ENCODE peak calls at places on chromosome 14, in eight cellular contexts. One of them, this sample, is unnamed.

GRCh38 chr14:64682173-64682710 is 22.0 kb upstream of the PLEKHG3 start:
- DNase-seq in Calu3: no peak
- DNase-seq in T-cell: no peak
- DNase-seq in NCI-H774: no peak
- DNase-seq in Right ventricle myocardium inferior: peak
- DNase-seq in ovary: peak
- DNase-seq in CD8-positive, alpha-beta memory T cell: no peak
- DNase-seq in RWPE1: peak
- DNase-seq in this sample: peak

GRCh38 chr14:93329965-93330608 is 2.7 kb downstream of the BTBD7 start:
- DNase-seq in Right ventricle myocardium inferior: no peak
- DNase-seq in NCI-H774: no peak
- DNase-seq in T-cell: no peak
- DNase-seq in RWPE1: no peak
- DNase-seq in CD8-positive, alpha-beta memory T cell: no peak
- DNase-seq in ovary: no peak
- DNase-seq in Calu3: no peak
- DNase-seq in this sample: no peak

GRCh38 chr14:41899416-41899815 is 292.7 kb downstream of the LRFN5 start:
- DNase-seq in Right ventricle myocardium inferior: no peak
- DNase-seq in CD8-positive, alpha-beta memory T cell: no peak
- DNase-seq in RWPE1: no peak
- DNase-seq in Calu3: no peak
- DNase-seq in ovary: no peak
- DNase-seq in NCI-H774: no peak
- DNase-seq in T-cell: no peak
- DNase-seq in this sample: no peak

GRCh38 chr14:68295316-68295816 is 475.8 kb downstream of the RAD51B start:
- DNase-seq in NCI-H774: no peak
- DNase-seq in RWPE1: no peak
- DNase-seq in CD8-positive, alpha-beta memory T cell: no peak
- DNase-seq in T-cell: no peak
- DNase-seq in Calu3: no peak
- DNase-seq in Right ventricle myocardium inferior: no peak
- DNase-seq in ovary: peak
- DNase-seq in this sample: peak

GRCh38 chr14:64294672-64295413 is 672 bp upstream of the ESR2 start:
- DNase-seq in Calu3: peak
- DNase-seq in RWPE1: peak
- DNase-seq in NCI-H774: peak
- DNase-seq in ovary: peak
- DNase-seq in CD8-positive, alpha-beta memory T cell: peak
- DNase-seq in Right ventricle myocardium inferior: peak
- DNase-seq in T-cell: peak
- DNase-seq in this sample: peak

GRCh38 chr14:39038542-39038941 is 64.5 kb downstream of the SEC23A start:
- DNase-seq in T-cell: no peak
- DNase-seq in ovary: no peak
- DNase-seq in CD8-positive, alpha-beta memory T cell: no peak
- DNase-seq in Calu3: no peak
- DNase-seq in Right ventricle myocardium inferior: no peak
- DNase-seq in RWPE1: no peak
- DNase-seq in NCI-H774: no peak
- DNase-seq in this sample: no peak

GRCh38 chr14:92513204-92513965 is at the start of gene RIN3:
- DNase-seq in CD8-positive, alpha-beta memory T cell: peak
- DNase-seq in Calu3: peak
- DNase-seq in T-cell: peak
- DNase-seq in ovary: no peak
- DNase-seq in Right ventricle myocardium inferior: peak
- DNase-seq in NCI-H774: no peak
- DNase-seq in RWPE1: peak
- DNase-seq in this sample: peak

GRCh38 chr14:99064262-99064954 is 207.6 kb downstream of the BCL11B start:
- DNase-seq in CD8-positive, alpha-beta memory T cell: no peak
- DNase-seq in ovary: no peak
- DNase-seq in NCI-H774: no peak
- DNase-seq in Right ventricle myocardium inferior: no peak
- DNase-seq in Calu3: peak
- DNase-seq in RWPE1: peak
- DNase-seq in T-cell: no peak
- DNase-seq in this sample: no peak

GRCh38 chr14:100027771-100028490 is 37.3 kb upstream of the EVL start:
- DNase-seq in NCI-H774: no peak
- DNase-seq in ovary: no peak
- DNase-seq in RWPE1: no peak
- DNase-seq in Calu3: no peak
- DNase-seq in T-cell: no peak
- DNase-seq in CD8-positive, alpha-beta memory T cell: no peak
- DNase-seq in Right ventricle myocardium inferior: no peak
- DNase-seq in this sample: no peak

GRCh38 chr14:32933943-32934890 is 4.5 kb upstream of the NPAS3 start:
- DNase-seq in ovary: peak
- DNase-seq in NCI-H774: peak
- DNase-seq in RWPE1: no peak
- DNase-seq in CD8-positive, alpha-beta memory T cell: no peak
- DNase-seq in Calu3: peak
- DNase-seq in T-cell: no peak
- DNase-seq in Right ventricle myocardium inferior: peak
- DNase-seq in this sample: peak

GRCh38 chr14:90696728-90697127 is 119.5 kb downstream of the TTC7B start:
- DNase-seq in Calu3: no peak
- DNase-seq in ovary: no peak
- DNase-seq in NCI-H774: no peak
- DNase-seq in CD8-positive, alpha-beta memory T cell: no peak
- DNase-seq in Right ventricle myocardium inferior: no peak
- DNase-seq in T-cell: no peak
- DNase-seq in RWPE1: no peak
- DNase-seq in this sample: no peak

GRCh38 chr14:69460093-69460701 is 24.3 kb upstream of the PLEKHD1 start:
- DNase-seq in T-cell: peak
- DNase-seq in ovary: peak
- DNase-seq in CD8-positive, alpha-beta memory T cell: peak
- DNase-seq in RWPE1: peak
- DNase-seq in NCI-H774: peak
- DNase-seq in Calu3: peak
- DNase-seq in Right ventricle myocardium inferior: no peak
- DNase-seq in this sample: peak

This sample was measured in right cardiac atrium.